ENCODE peak calls at places on chromosomes 4 and X, in six cellular contexts. X is NCI-H2081; T is HTR-8/SVneo; W is A172; M is HT-29; Z is stimulated activated CD4-positive, alpha-beta T cell treated with anti-CD3 and anti-CD28 coated beads, Interleukin-2, amount 100 ng/mL, for 48 hours. D is an unnamed sample.

GRCh38 chr4:31370866-31371465 is 650.8 kb downstream of the PCDH7 start:
- DNase-seq in X (peak), T (peak), W (peak), M (peak), Z (no peak), D (peak)

GRCh38 chrX:22300130-22300529 is 27.4 kb downstream of the CBLL2 start:
- DNase-seq in X (peak), T (peak), W (peak), M (no peak), Z (no peak), D (peak)

GRCh38 chr4:51858605-51859211 is 15.8 kb downstream of the DCUN1D4 start:
- DNase-seq in X (peak), T (no peak), W (no peak), M (peak), Z (no peak), D (peak)

GRCh38 chrX:105221374-105221773 is 880 bp upstream of the TEX13A start:
- DNase-seq in X (no peak), T (no peak), W (no peak), M (no peak), Z (no peak), D (no peak)

GRCh38 chr4:123449780-123450179 is 53.2 kb downstream of the SPRY1 start:
- DNase-seq in X (no peak), T (no peak), W (peak), M (peak), Z (no peak), D (no peak)

GRCh38 chrX:101025126-101025525 is 26.8 kb downstream of the TRMT2B start:
- DNase-seq in X (no peak), T (no peak), W (no peak), M (no peak), Z (no peak), D (no peak)

GRCh38 chrX:39452404-39452803 is 645.4 kb downstream of the BCOR start:
- DNase-seq in X (no peak), T (no peak), W (no peak), M (no peak), Z (no peak), D (no peak)

GRCh38 chr4:74408639-74409038 is 36.3 kb upstream of the AREG start:
- DNase-seq in X (no peak), T (no peak), W (no peak), M (no peak), Z (no peak), D (no peak)

GRCh38 chr4:153246446-153247115 is 42.3 kb downstream of the TRIM2 start:
- DNase-seq in X (no peak), T (no peak), W (no peak), M (peak), Z (no peak), D (peak)

GRCh38 chr4:2303121-2303685 is 41.3 kb upstream of the MXD4 start:
- DNase-seq in X (no peak), T (no peak), W (no peak), M (no peak), Z (no peak), D (no peak)

GRCh38 chr4:30943356-30943755 is 223.2 kb downstream of the PCDH7 start:
- DNase-seq in X (no peak), T (no peak), W (no peak), M (no peak), Z (no peak), D (no peak)

GRCh38 chr4:158750379-158750778 is 18.4 kb upstream of the FNIP2 start:
- DNase-seq in X (no peak), T (no peak), W (peak), M (no peak), Z (no peak), D (no peak)

GRCh38 chr4:32002037-32002747 is 1282.0 kb downstream of the PCDH7 start:
- DNase-seq in X (no peak), T (no peak), W (no peak), M (peak), Z (no peak), D (no peak)

GRCh38 chr4:180870623-180871022 is 1372.6 kb upstream of the TENM3 start:
- DNase-seq in X (no peak), T (no peak), W (no peak), M (no peak), Z (no peak), D (no peak)

GRCh38 chr4:178068136-178068535 is 625.9 kb upstream of the AGA start:
- DNase-seq in X (no peak), T (no peak), W (no peak), M (no peak), Z (no peak), D (peak)

GRCh38 chr4:81635128-81635527 is 163.4 kb upstream of the RASGEF1B start:
- DNase-seq in X (no peak), T (no peak), W (no peak), M (no peak), Z (no peak), D (peak)

GRCh38 chrX:67717571-67717970 is 173.8 kb downstream of the AR start:
- DNase-seq in X (no peak), T (no peak), W (no peak), M (no peak), Z (no peak), D (no peak)

GRCh38 chrX:21725498-21725897 is 32.4 kb downstream of the SMPX start:
- DNase-seq in X (peak), T (peak), W (peak), M (peak), Z (no peak), D (peak)

GRCh38 chrX:130125090-130125489 is 14.8 kb upstream of the ELF4 start:
- DNase-seq in X (no peak), T (no peak), W (no peak), M (no peak), Z (no peak), D (no peak)

GRCh38 chrX:13013353-13014110 is 30.9 kb downstream of the FAM9C start:
- DNase-seq in X (peak), T (no peak), W (no peak), M (no peak), Z (no peak), D (no peak)

GRCh38 chr4:113760094-113760851 is 1.3 kb downstream of the CAMK2D start:
- DNase-seq in X (peak), T (no peak), W (peak), M (peak), Z (peak), D (peak)

GRCh38 chrX:134803551-134804183 is 145.4 kb upstream of the PLAC1 start:
- DNase-seq in X (no peak), T (no peak), W (no peak), M (no peak), Z (no peak), D (no peak)

GRCh38 chrX:39873111-39873510 is 224.6 kb downstream of the BCOR start:
- DNase-seq in X (no peak), T (no peak), W (no peak), M (no peak), Z (no peak), D (no peak)

GRCh38 chr4:158446106-158446505 is 75.6 kb upstream of the RXFP1 start:
- DNase-seq in X (no peak), T (no peak), W (no peak), M (no peak), Z (no peak), D (no peak)

GRCh38 chr4:123618606-123619005 is 222.0 kb downstream of the SPRY1 start:
- DNase-seq in X (no peak), T (no peak), W (no peak), M (no peak), Z (no peak), D (no peak)

GRCh38 chr4:24664956-24665355 is 80.6 kb upstream of the DHX15 start:
- DNase-seq in X (no peak), T (no peak), W (no peak), M (no peak), Z (no peak), D (no peak)

D was measured in NCI-H1417.